ENCODE peak calls at places on chromosomes 2 and 18, in nine cellular contexts. One of them, this sample, is unnamed.
A peak's percentile ranks its signal among the peaks of the same experiment; 100 is the strongest.

GRCh38 chr18:985301-985700 is 80.6 kb downstream of the ADCYAP1 start:
- DNase-seq in fibroblast of the aortic adventitia: no peak
- DNase-seq in fibroblast of pulmonary artery: no peak
- DNase-seq in neural crest cell: no peak
- DNase-seq in IMR-90: no peak
- DNase-seq in bronchial epithelial cell: no peak
- DNase-seq in dorsolateral prefrontal cortex: no peak
- DNase-seq in mesothelial cell of epicardium: no peak
- DNase-seq in GM12865: no peak
- DNase-seq in this sample: no peak

GRCh38 chr18:49597556-49597955 is 35.7 kb downstream of the LIPG start:
- DNase-seq in fibroblast of the aortic adventitia: peak; percentile 30
- DNase-seq in fibroblast of pulmonary artery: peak; percentile 44
- DNase-seq in neural crest cell: no peak
- DNase-seq in IMR-90: no peak
- DNase-seq in bronchial epithelial cell: peak; percentile 55
- DNase-seq in dorsolateral prefrontal cortex: no peak
- DNase-seq in mesothelial cell of epicardium: no peak
- DNase-seq in GM12865: no peak
- DNase-seq in this sample: no peak

GRCh38 chr2:15842771-15843666 is 97.3 kb upstream of the MYCN start:
- DNase-seq in fibroblast of the aortic adventitia: no peak
- DNase-seq in fibroblast of pulmonary artery: no peak
- DNase-seq in neural crest cell: peak; percentile 26
- DNase-seq in IMR-90: no peak
- DNase-seq in bronchial epithelial cell: no peak
- DNase-seq in dorsolateral prefrontal cortex: peak; percentile 68
- DNase-seq in mesothelial cell of epicardium: no peak
- DNase-seq in GM12865: no peak
- DNase-seq in this sample: no peak

GRCh38 chr2:84467389-84467788 is 8.3 kb upstream of the SUCLG1 start:
- DNase-seq in fibroblast of the aortic adventitia: no peak
- DNase-seq in fibroblast of pulmonary artery: no peak
- DNase-seq in neural crest cell: no peak
- DNase-seq in IMR-90: no peak
- DNase-seq in bronchial epithelial cell: no peak
- DNase-seq in dorsolateral prefrontal cortex: no peak
- DNase-seq in mesothelial cell of epicardium: no peak
- DNase-seq in GM12865: no peak
- DNase-seq in this sample: no peak

GRCh38 chr18:37305084-37305483 is 260.5 kb downstream of the CELF4 start:
- DNase-seq in fibroblast of the aortic adventitia: no peak
- DNase-seq in fibroblast of pulmonary artery: no peak
- DNase-seq in neural crest cell: no peak
- DNase-seq in IMR-90: no peak
- DNase-seq in bronchial epithelial cell: no peak
- DNase-seq in dorsolateral prefrontal cortex: peak; percentile 54
- DNase-seq in mesothelial cell of epicardium: no peak
- DNase-seq in GM12865: no peak
- DNase-seq in this sample: no peak

GRCh38 chr2:157989227-157989626 is 112.4 kb upstream of the UPP2 start:
- DNase-seq in fibroblast of the aortic adventitia: no peak
- DNase-seq in fibroblast of pulmonary artery: no peak
- DNase-seq in neural crest cell: no peak
- DNase-seq in IMR-90: no peak
- DNase-seq in bronchial epithelial cell: no peak
- DNase-seq in dorsolateral prefrontal cortex: peak; percentile 72
- DNase-seq in mesothelial cell of epicardium: no peak
- DNase-seq in GM12865: no peak
- DNase-seq in this sample: no peak

GRCh38 chr18:29823671-29824070 is 1218.9 kb downstream of the DSC3 start:
- DNase-seq in fibroblast of the aortic adventitia: no peak
- DNase-seq in fibroblast of pulmonary artery: no peak
- DNase-seq in neural crest cell: no peak
- DNase-seq in IMR-90: no peak
- DNase-seq in bronchial epithelial cell: peak; percentile 63
- DNase-seq in dorsolateral prefrontal cortex: no peak
- DNase-seq in mesothelial cell of epicardium: no peak
- DNase-seq in GM12865: no peak
- DNase-seq in this sample: no peak

GRCh38 chr18:22311301-22311700 is 106.4 kb downstream of the CTAGE1 start:
- DNase-seq in fibroblast of the aortic adventitia: peak; percentile 91
- DNase-seq in fibroblast of pulmonary artery: peak; percentile 85
- DNase-seq in neural crest cell: no peak
- DNase-seq in IMR-90: peak; percentile 83
- DNase-seq in bronchial epithelial cell: peak; percentile 19
- DNase-seq in dorsolateral prefrontal cortex: no peak
- DNase-seq in mesothelial cell of epicardium: no peak
- DNase-seq in GM12865: no peak
- DNase-seq in this sample: peak; percentile 87

GRCh38 chr2:129728251-129728972 is 251.1 kb upstream of the RAB6C start:
- DNase-seq in fibroblast of the aortic adventitia: no peak
- DNase-seq in fibroblast of pulmonary artery: no peak
- DNase-seq in neural crest cell: no peak
- DNase-seq in IMR-90: no peak
- DNase-seq in bronchial epithelial cell: peak; percentile 64
- DNase-seq in dorsolateral prefrontal cortex: no peak
- DNase-seq in mesothelial cell of epicardium: no peak
- DNase-seq in GM12865: no peak
- DNase-seq in this sample: no peak

GRCh38 chr2:64615844-64616536 is 37.7 kb downstream of the SERTAD2 start:
- DNase-seq in fibroblast of the aortic adventitia: no peak
- DNase-seq in fibroblast of pulmonary artery: no peak
- DNase-seq in neural crest cell: no peak
- DNase-seq in IMR-90: no peak
- DNase-seq in bronchial epithelial cell: no peak
- DNase-seq in dorsolateral prefrontal cortex: no peak
- DNase-seq in mesothelial cell of epicardium: no peak
- DNase-seq in GM12865: no peak
- DNase-seq in this sample: no peak

GRCh38 chr18:78085241-78086185 is 835.9 kb downstream of the GALR1 start:
- DNase-seq in fibroblast of the aortic adventitia: no peak
- DNase-seq in fibroblast of pulmonary artery: no peak
- DNase-seq in neural crest cell: no peak
- DNase-seq in IMR-90: no peak
- DNase-seq in bronchial epithelial cell: no peak
- DNase-seq in dorsolateral prefrontal cortex: no peak
- DNase-seq in mesothelial cell of epicardium: no peak
- DNase-seq in GM12865: no peak
- DNase-seq in this sample: no peak

DNA sequence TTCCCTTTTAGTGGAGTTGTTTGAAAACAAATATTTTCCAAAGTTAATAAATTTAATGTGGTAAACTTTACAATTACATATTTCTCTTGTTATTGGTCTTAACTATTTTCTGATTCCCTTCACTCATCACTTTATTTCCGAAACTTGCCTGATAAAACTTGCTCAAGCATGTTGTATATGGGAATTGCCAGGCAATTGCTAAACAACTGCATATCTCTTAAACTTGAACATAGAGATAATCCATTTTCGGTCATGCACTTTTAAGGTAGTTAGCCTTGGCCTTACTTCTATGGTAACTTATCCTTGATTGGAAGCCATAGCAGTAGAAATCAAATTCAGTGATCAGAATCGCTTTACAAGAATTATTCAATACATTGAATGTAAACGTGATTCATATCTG is 674.5 kb downstream of the IRS1 start:
- DNase-seq in fibroblast of the aortic adventitia: peak; percentile 48
- DNase-seq in fibroblast of pulmonary artery: peak; percentile 35
- DNase-seq in neural crest cell: no peak
- DNase-seq in IMR-90: no peak
- DNase-seq in bronchial epithelial cell: peak; percentile 87
- DNase-seq in dorsolateral prefrontal cortex: no peak
- DNase-seq in mesothelial cell of epicardium: no peak
- DNase-seq in GM12865: no peak
- DNase-seq in this sample: peak; percentile 48
- TF ChIP-seq CTCF in fibroblast of the aortic adventitia: no peak
- TF ChIP-seq CTCF in fibroblast of pulmonary artery: no peak
- TF ChIP-seq CTCF in neural crest cell: no peak
- TF ChIP-seq CTCF in IMR-90: no peak
- TF ChIP-seq CTCF in bronchial epithelial cell: no peak
- TF ChIP-seq CTCF in dorsolateral prefrontal cortex: no peak
- TF ChIP-seq CTCF in mesothelial cell of epicardium: no peak
- TF ChIP-seq CTCF in GM12865: no peak
- TF ChIP-seq CTCF in this sample: no peak

GRCh38 chr2:165144315-165144714 is 59.5 kb downstream of the SCN3A start:
- DNase-seq in fibroblast of the aortic adventitia: no peak
- DNase-seq in fibroblast of pulmonary artery: no peak
- DNase-seq in neural crest cell: no peak
- DNase-seq in IMR-90: no peak
- DNase-seq in bronchial epithelial cell: no peak
- DNase-seq in dorsolateral prefrontal cortex: no peak
- DNase-seq in mesothelial cell of epicardium: no peak
- DNase-seq in GM12865: peak; percentile 69
- DNase-seq in this sample: no peak

GRCh38 chr2:165147201-165148045 is 56.4 kb downstream of the SCN3A start:
- DNase-seq in fibroblast of the aortic adventitia: no peak
- DNase-seq in fibroblast of pulmonary artery: no peak
- DNase-seq in neural crest cell: no peak
- DNase-seq in IMR-90: no peak
- DNase-seq in bronchial epithelial cell: no peak
- DNase-seq in dorsolateral prefrontal cortex: no peak
- DNase-seq in mesothelial cell of epicardium: no peak
- DNase-seq in GM12865: peak; percentile 18
- DNase-seq in this sample: no peak

DNA sequence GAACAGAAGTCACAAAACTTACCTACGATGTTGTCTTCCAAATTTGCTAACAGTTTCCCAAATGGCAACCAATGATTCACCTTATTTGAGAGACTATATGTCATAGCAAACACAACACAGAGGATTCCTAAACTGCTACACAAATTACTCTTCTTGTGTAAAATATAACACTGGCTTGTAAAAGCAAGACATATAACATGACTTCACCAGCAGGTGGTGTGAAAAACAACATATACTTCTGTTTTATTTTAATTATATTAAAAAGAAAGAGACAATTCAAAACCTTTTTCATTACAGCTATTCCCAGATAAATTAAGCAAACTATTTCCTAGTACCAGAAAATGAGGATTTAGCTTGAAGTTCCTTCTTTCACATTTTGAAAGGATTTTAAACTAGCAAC is 62.2 kb downstream of the SCN3A start:
- DNase-seq in fibroblast of the aortic adventitia: peak; percentile 59
- DNase-seq in fibroblast of pulmonary artery: peak; percentile 7
- DNase-seq in neural crest cell: no peak
- DNase-seq in IMR-90: peak; percentile 3
- DNase-seq in bronchial epithelial cell: peak; percentile 13
- DNase-seq in dorsolateral prefrontal cortex: no peak
- DNase-seq in mesothelial cell of epicardium: no peak
- DNase-seq in GM12865: peak; percentile 20
- DNase-seq in this sample: peak; percentile 48
- TF ChIP-seq CTCF in fibroblast of the aortic adventitia: peak; percentile 44
- TF ChIP-seq CTCF in fibroblast of pulmonary artery: peak; percentile 11
- TF ChIP-seq CTCF in neural crest cell: peak; percentile 51
- TF ChIP-seq CTCF in IMR-90: peak; percentile 35
- TF ChIP-seq CTCF in bronchial epithelial cell: no peak
- TF ChIP-seq CTCF in dorsolateral prefrontal cortex: no peak
- TF ChIP-seq CTCF in mesothelial cell of epicardium: no peak
- TF ChIP-seq CTCF in GM12865: peak; percentile 4
- TF ChIP-seq CTCF in this sample: peak; percentile 19

GRCh38 chr2:27073782-27074181 is 2.3 kb upstream of the OST4 start:
- DNase-seq in fibroblast of the aortic adventitia: peak; percentile 45
- DNase-seq in fibroblast of pulmonary artery: no peak
- DNase-seq in neural crest cell: no peak
- DNase-seq in IMR-90: peak; percentile 22
- DNase-seq in bronchial epithelial cell: no peak
- DNase-seq in dorsolateral prefrontal cortex: no peak
- DNase-seq in mesothelial cell of epicardium: no peak
- DNase-seq in GM12865: no peak
- DNase-seq in this sample: no peak

GRCh38 chr2:27071277-27071989 is at the start of gene OST4:
- DNase-seq in fibroblast of the aortic adventitia: peak; percentile 90
- DNase-seq in fibroblast of pulmonary artery: peak; percentile 93
- DNase-seq in neural crest cell: peak; percentile 84
- DNase-seq in IMR-90: peak; percentile 92
- DNase-seq in bronchial epithelial cell: peak; percentile 78
- DNase-seq in dorsolateral prefrontal cortex: peak; percentile 96
- DNase-seq in mesothelial cell of epicardium: peak; percentile 82
- DNase-seq in GM12865: peak; percentile 96
- DNase-seq in this sample: peak; percentile 92

GRCh38 chr2:27072950-27073349 is 1.5 kb upstream of the OST4 start:
- DNase-seq in fibroblast of the aortic adventitia: peak; percentile 67
- DNase-seq in fibroblast of pulmonary artery: peak; percentile 60
- DNase-seq in neural crest cell: no peak
- DNase-seq in IMR-90: peak; percentile 82
- DNase-seq in bronchial epithelial cell: no peak
- DNase-seq in dorsolateral prefrontal cortex: no peak
- DNase-seq in mesothelial cell of epicardium: no peak
- DNase-seq in GM12865: no peak
- DNase-seq in this sample: peak; percentile 65

GRCh38 chr2:27070653-27071276 is 689 bp downstream of the OST4 start:
- DNase-seq in fibroblast of the aortic adventitia: no peak
- DNase-seq in fibroblast of pulmonary artery: no peak
- DNase-seq in neural crest cell: no peak
- DNase-seq in IMR-90: no peak
- DNase-seq in bronchial epithelial cell: no peak
- DNase-seq in dorsolateral prefrontal cortex: no peak
- DNase-seq in mesothelial cell of epicardium: no peak
- DNase-seq in GM12865: no peak
- DNase-seq in this sample: no peak

DNA sequence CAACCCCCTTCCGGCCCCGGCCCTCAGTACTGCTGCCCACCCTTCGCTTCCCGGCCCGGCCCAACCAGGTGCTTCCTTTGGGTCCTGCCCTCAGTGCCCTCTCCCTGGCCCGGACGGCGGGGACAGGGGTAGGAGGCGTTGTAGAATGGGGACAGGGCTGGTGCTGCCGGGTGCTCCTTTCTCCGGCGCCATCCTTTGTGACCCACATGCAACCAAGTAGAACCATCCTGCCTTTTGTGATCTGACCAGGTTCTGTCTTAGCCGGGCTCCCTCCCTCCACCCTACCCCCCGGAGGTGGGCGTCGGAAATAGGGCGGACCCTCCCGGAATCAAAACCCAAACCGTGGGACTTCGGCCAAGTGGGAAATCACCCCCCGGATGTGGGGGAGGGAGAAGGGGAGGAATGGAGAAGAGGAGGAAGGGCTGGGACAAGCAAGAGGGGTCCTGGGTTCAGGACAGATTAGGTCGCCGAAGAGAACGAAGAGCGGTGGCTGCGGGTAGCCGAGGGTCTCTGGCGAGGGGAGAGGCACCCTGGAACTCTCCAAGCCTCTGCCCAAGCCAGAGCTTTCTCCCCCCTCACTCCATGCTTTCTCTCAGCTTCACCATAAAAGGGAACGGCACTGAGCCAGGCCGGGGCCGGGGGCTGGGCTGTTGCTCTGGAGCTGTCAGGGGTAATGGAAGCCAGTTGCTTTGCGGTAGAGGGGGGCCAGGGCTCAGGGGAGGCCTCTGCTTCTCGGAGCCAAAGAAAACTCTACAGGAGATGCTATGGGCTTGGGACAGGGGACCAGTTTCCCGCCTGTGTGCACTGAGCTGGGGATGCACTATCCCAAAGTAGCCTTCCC is 756 bp upstream of the OST4 start:
- DNase-seq in fibroblast of the aortic adventitia: peak; percentile 85
- DNase-seq in fibroblast of pulmonary artery: peak; percentile 87
- DNase-seq in neural crest cell: no peak
- DNase-seq in IMR-90: peak; percentile 70
- DNase-seq in bronchial epithelial cell: no peak
- DNase-seq in dorsolateral prefrontal cortex: no peak
- DNase-seq in mesothelial cell of epicardium: peak; percentile 69
- DNase-seq in GM12865: peak; percentile 69
- DNase-seq in this sample: peak; percentile 49
- TF ChIP-seq CTCF in fibroblast of the aortic adventitia: no peak
- TF ChIP-seq CTCF in fibroblast of pulmonary artery: no peak
- TF ChIP-seq CTCF in neural crest cell: no peak
- TF ChIP-seq CTCF in IMR-90: no peak
- TF ChIP-seq CTCF in bronchial epithelial cell: no peak
- TF ChIP-seq CTCF in dorsolateral prefrontal cortex: no peak
- TF ChIP-seq CTCF in mesothelial cell of epicardium: no peak
- TF ChIP-seq CTCF in GM12865: no peak
- TF ChIP-seq CTCF in this sample: no peak

GRCh38 chr2:234497592-234498023 is 727 bp upstream of the ARL4C start:
- DNase-seq in fibroblast of the aortic adventitia: no peak
- DNase-seq in fibroblast of pulmonary artery: no peak
- DNase-seq in neural crest cell: no peak
- DNase-seq in IMR-90: no peak
- DNase-seq in bronchial epithelial cell: no peak
- DNase-seq in dorsolateral prefrontal cortex: no peak
- DNase-seq in mesothelial cell of epicardium: no peak
- DNase-seq in GM12865: no peak
- DNase-seq in this sample: no peak
- TF ChIP-seq CTCF in fibroblast of the aortic adventitia: no peak
- TF ChIP-seq CTCF in fibroblast of pulmonary artery: no peak
- TF ChIP-seq CTCF in neural crest cell: no peak
- TF ChIP-seq CTCF in IMR-90: no peak
- TF ChIP-seq CTCF in bronchial epithelial cell: no peak
- TF ChIP-seq CTCF in dorsolateral prefrontal cortex: no peak
- TF ChIP-seq CTCF in mesothelial cell of epicardium: no peak
- TF ChIP-seq CTCF in GM12865: no peak
- TF ChIP-seq CTCF in this sample: no peak